ENCODE peak calls at places on chromosomes 4 and X, in six cellular contexts. I is NB4; C is renal cortical epithelial cell; U is activated CD8-positive, alpha-beta memory T cell treated with anti-CD3 and anti-CD28 coated beads, Interleukin-2, amount 10 ng/mL, durations not matched to agents 7 days and 5 days; Z is NCI-H1092 treated with DMSO at 0.1 percent for 48 hours; X is fibroblast of mammary gland. O is an unnamed sample.
A peak's percentile ranks its signal among the peaks of the same experiment; 100 is the strongest.

GRCh38 chr4:93346840-93347239 is 481.7 kb upstream of the ATOH1 start:
- DNase-seq in C (no peak), I (no peak), Z (no peak), U (no peak), X (no peak), O (no peak)

GRCh38 chr4:1600811-1601532 is 83.1 kb downstream of the FAM53A start:
- DNase-seq in X (no peak), I (no peak), U (no peak), Z (no peak), C (no peak), O (no peak)

GRCh38 chrX:114178126-114178525 is 405.8 kb upstream of the HTR2C start:
- DNase-seq in I (no peak), Z (no peak), X (no peak), C (no peak), U (no peak), O (no peak)

GRCh38 chr4:7725951-7726350 is 213.7 kb downstream of the AFAP1 start:
- DNase-seq in I (no peak), C (no peak), Z (no peak), X (peak; percentile 66), U (no peak), O (no peak)

GRCh38 chrX:104187931-104188330 is 21.7 kb downstream of the FAM199X start:
- DNase-seq in U (no peak), Z (no peak), C (no peak), I (no peak), X (no peak), O (no peak)

GRCh38 chr4:3523628-3524221 is 8.5 kb downstream of the LRPAP1 start:
- DNase-seq in U (no peak), I (no peak), X (no peak), Z (no peak), C (no peak), O (no peak)

GRCh38 chrX:94936722-94937121 is 1262.7 kb downstream of the FAM133A start:
- DNase-seq in I (no peak), X (no peak), C (no peak), Z (no peak), U (no peak), O (no peak)

GRCh38 chr4:14862881-14863280 is 139.4 kb upstream of the CPEB2 start:
- DNase-seq in X (no peak), U (no peak), I (no peak), C (no peak), Z (peak; percentile 32), O (no peak)

GRCh38 chr4:127533028-127533700 is 99.6 kb upstream of the INTU start:
- DNase-seq in C (peak; percentile 72), X (peak; percentile 64), U (no peak), Z (peak; percentile 43), I (no peak), O (peak; percentile 39)

GRCh38 chr4:155679343-155679742 is 12.7 kb downstream of the GUCY1A1 start:
- DNase-seq in I (peak; percentile 6), U (no peak), Z (no peak), X (peak; percentile 55), C (peak; percentile 50), O (peak; percentile 80)

GRCh38 chr4:16894406-16894805 is 4.0 kb downstream of the LDB2 start:
- DNase-seq in U (no peak), I (no peak), Z (no peak), C (no peak), X (peak; percentile 54), O (no peak)

GRCh38 chr4:7462509-7462971 is 27.8 kb upstream of the PSAPL1 start:
- DNase-seq in I (no peak), X (peak; percentile 3), U (no peak), Z (peak; percentile 67), C (peak; percentile 2), O (no peak)

GRCh38 chrX:129262912-129263311 is 260.4 kb downstream of the SMARCA1 start:
- DNase-seq in Z (no peak), I (no peak), U (no peak), C (no peak), X (no peak), O (no peak)

GRCh38 chrX:74779175-74779574 is 146.1 kb downstream of the NEXMIF start:
- DNase-seq in X (no peak), I (no peak), C (no peak), Z (no peak), U (no peak), O (no peak)

GRCh38 chr4:174423257-174423944 is 98.9 kb downstream of the HPGD start:
- DNase-seq in I (no peak), C (peak; percentile 96), U (no peak), Z (no peak), X (peak; percentile 89), O (no peak)

GRCh38 chr4:104559502-104559901 is 64.8 kb upstream of the CXXC4 start:
- DNase-seq in X (no peak), C (no peak), Z (no peak), U (no peak), I (no peak), O (no peak)

O was measured in lung.